ENCODE peak calls at places on chromosomes 5 and 9, in six cellular contexts. T is PC-3, L is IMR-90, B is HuH-7, F is ACHN, M is BJ. H is an unnamed sample.
A peak's percentile ranks its signal among the peaks of the same experiment; 100 is the strongest.

GRCh38 chr9:126459126-126459525 is 132.5 kb downstream of the MVB12B start:
- DNase-seq in B (no peak), M (no peak), F (no peak), T (no peak), L (no peak), H (no peak)

GRCh38 chr5:110752953-110753352 is 14.1 kb downstream of the SLC25A46 start:
- DNase-seq in F (no peak), T (no peak), L (no peak), B (no peak), M (no peak), H (no peak)

GRCh38 chr5:56313004-56313531 is 79.9 kb upstream of the ANKRD55 start:
- DNase-seq in B (no peak), M (no peak), T (no peak), L (no peak), F (no peak), H (no peak)

GRCh38 chr9:103816146-103816545 is 278.0 kb upstream of the SMC2 start:
- DNase-seq in M (no peak), F (no peak), L (no peak), B (no peak), T (no peak), H (no peak)

GRCh38 chr5:179187229-179187678 is 127.1 kb downstream of the ZNF354C start:
- DNase-seq in M (no peak), T (no peak), B (no peak), F (no peak), L (no peak), H (no peak)

GRCh38 chr9:110143969-110144545 is 63.9 kb downstream of the C9orf152 start:
- DNase-seq in L (no peak), F (no peak), M (no peak), B (no peak), T (no peak), H (no peak)

GRCh38 chr9:132935021-132935420 is 9.4 kb downstream of the TSC1 start:
- DNase-seq in B (no peak), F (no peak), L (no peak), T (no peak), M (no peak), H (no peak)

GRCh38 chr9:124492818-124493217 is 14.4 kb downstream of the NR5A1 start:
- DNase-seq in F (no peak), B (no peak), L (no peak), T (no peak), M (no peak), H (no peak)

GRCh38 chr5:106019271-106019670 is 1651.5 kb downstream of the EFNA5 start:
- DNase-seq in B (no peak), T (peak; percentile 52), M (no peak), F (no peak), L (peak; percentile 62), H (no peak)